ENCODE peak calls at places on chromosomes 12 and 14, in eight cellular contexts. One of them, this sample, is unnamed.

GRCh38 chr14:60561845-60562746 is 53.1 kb downstream of the SIX6 start:
- DNase-seq in mammary epithelial cell: peak; percentile 47
- DNase-seq in GM23248: peak; percentile 93
- DNase-seq in CD8-positive, alpha-beta memory T cell: no peak
- DNase-seq in testis: peak; percentile 67
- DNase-seq in Peyer's patch: no peak
- DNase-seq in small intestine: peak; percentile 28
- DNase-seq in kidney: no peak
- DNase-seq in this sample: peak; percentile 63

GRCh38 chr12:91274886-91275285 is 92.3 kb upstream of the DCN start:
- DNase-seq in mammary epithelial cell: no peak
- DNase-seq in GM23248: peak; percentile 20
- DNase-seq in CD8-positive, alpha-beta memory T cell: no peak
- DNase-seq in testis: peak; percentile 35
- DNase-seq in Peyer's patch: no peak
- DNase-seq in small intestine: no peak
- DNase-seq in kidney: no peak
- DNase-seq in this sample: peak; percentile 61

GRCh38 chr12:54197037-54197909 is 8.5 kb upstream of the SMUG1 start:
- DNase-seq in mammary epithelial cell: peak; percentile 31
- DNase-seq in GM23248: peak; percentile 70
- DNase-seq in CD8-positive, alpha-beta memory T cell: no peak
- DNase-seq in testis: no peak
- DNase-seq in Peyer's patch: peak; percentile 61
- DNase-seq in small intestine: no peak
- DNase-seq in kidney: no peak
- DNase-seq in this sample: peak; percentile 25

GRCh38 chr14:101833045-101833444 is 71.5 kb downstream of the PPP2R5C start:
- DNase-seq in mammary epithelial cell: no peak
- DNase-seq in GM23248: no peak
- DNase-seq in CD8-positive, alpha-beta memory T cell: no peak
- DNase-seq in testis: peak; percentile 63
- DNase-seq in Peyer's patch: no peak
- DNase-seq in small intestine: no peak
- DNase-seq in kidney: no peak
- DNase-seq in this sample: no peak

GRCh38 chr14:101808020-101808641 is 46.6 kb downstream of the PPP2R5C start:
- DNase-seq in mammary epithelial cell: no peak
- DNase-seq in GM23248: peak; percentile 16
- DNase-seq in CD8-positive, alpha-beta memory T cell: no peak
- DNase-seq in testis: peak; percentile 52
- DNase-seq in Peyer's patch: no peak
- DNase-seq in small intestine: no peak
- DNase-seq in kidney: no peak
- DNase-seq in this sample: no peak

GRCh38 chr12:100752841-100753240 is 41.7 kb upstream of the ANO4 start:
- DNase-seq in mammary epithelial cell: peak; percentile 65
- DNase-seq in GM23248: no peak
- DNase-seq in CD8-positive, alpha-beta memory T cell: no peak
- DNase-seq in testis: no peak
- DNase-seq in Peyer's patch: no peak
- DNase-seq in small intestine: no peak
- DNase-seq in kidney: no peak
- DNase-seq in this sample: no peak

GRCh38 chr12:645563-646071 is 17.6 kb downstream of the NINJ2 start:
- DNase-seq in mammary epithelial cell: peak; percentile 17
- DNase-seq in GM23248: peak; percentile 88
- DNase-seq in CD8-positive, alpha-beta memory T cell: no peak
- DNase-seq in testis: peak; percentile 93
- DNase-seq in Peyer's patch: no peak
- DNase-seq in small intestine: peak; percentile 38
- DNase-seq in kidney: no peak
- DNase-seq in this sample: peak; percentile 77

GRCh38 chr14:104292084-104292970 is 153.9 kb downstream of the KIF26A start:
- DNase-seq in mammary epithelial cell: no peak
- DNase-seq in GM23248: no peak
- DNase-seq in CD8-positive, alpha-beta memory T cell: no peak
- DNase-seq in testis: no peak
- DNase-seq in Peyer's patch: no peak
- DNase-seq in small intestine: no peak
- DNase-seq in kidney: peak; percentile 39
- DNase-seq in this sample: no peak

GRCh38 chr12:22738945-22739344 is 114.0 kb downstream of the ETNK1 start:
- DNase-seq in mammary epithelial cell: peak; percentile 72
- DNase-seq in GM23248: no peak
- DNase-seq in CD8-positive, alpha-beta memory T cell: no peak
- DNase-seq in testis: no peak
- DNase-seq in Peyer's patch: no peak
- DNase-seq in small intestine: no peak
- DNase-seq in kidney: no peak
- DNase-seq in this sample: peak; percentile 22

GRCh38 chr12:121668750-121669524 is 517 bp downstream of the MORN3 start:
- DNase-seq in mammary epithelial cell: no peak
- DNase-seq in GM23248: peak; percentile 53
- DNase-seq in CD8-positive, alpha-beta memory T cell: peak; percentile 24
- DNase-seq in testis: peak; percentile 64
- DNase-seq in Peyer's patch: peak; percentile 64
- DNase-seq in small intestine: no peak
- DNase-seq in kidney: no peak
- DNase-seq in this sample: peak; percentile 54

GRCh38 chr12:32517966-32518365 is 118.6 kb downstream of the FGD4 start:
- DNase-seq in mammary epithelial cell: no peak
- DNase-seq in GM23248: no peak
- DNase-seq in CD8-positive, alpha-beta memory T cell: no peak
- DNase-seq in testis: no peak
- DNase-seq in Peyer's patch: no peak
- DNase-seq in small intestine: no peak
- DNase-seq in kidney: no peak
- DNase-seq in this sample: no peak

GRCh38 chr12:92827836-92828431 is 101.2 kb downstream of the EEA1 start:
- DNase-seq in mammary epithelial cell: peak; percentile 30
- DNase-seq in GM23248: peak; percentile 70
- DNase-seq in CD8-positive, alpha-beta memory T cell: no peak
- DNase-seq in testis: no peak
- DNase-seq in Peyer's patch: no peak
- DNase-seq in small intestine: peak; percentile 53
- DNase-seq in kidney: no peak
- DNase-seq in this sample: peak; percentile 67

GRCh38 chr12:55933158-55933798 is 2.3 kb downstream of the DGKA start:
- DNase-seq in mammary epithelial cell: peak; percentile 97
- DNase-seq in GM23248: peak; percentile 57
- DNase-seq in CD8-positive, alpha-beta memory T cell: no peak
- DNase-seq in testis: no peak
- DNase-seq in Peyer's patch: no peak
- DNase-seq in small intestine: peak; percentile 91
- DNase-seq in kidney: peak; percentile 64
- DNase-seq in this sample: peak; percentile 22

GRCh38 chr12:47730341-47730744 is 5.1 kb upstream of the ENDOU start:
- DNase-seq in mammary epithelial cell: peak; percentile 54
- DNase-seq in GM23248: peak; percentile 79
- DNase-seq in CD8-positive, alpha-beta memory T cell: no peak
- DNase-seq in testis: no peak
- DNase-seq in Peyer's patch: no peak
- DNase-seq in small intestine: no peak
- DNase-seq in kidney: no peak
- DNase-seq in this sample: no peak

GRCh38 chr12:6211421-6211869 is 11.2 kb downstream of the CD9 start:
- DNase-seq in mammary epithelial cell: no peak
- DNase-seq in GM23248: peak; percentile 89
- DNase-seq in CD8-positive, alpha-beta memory T cell: no peak
- DNase-seq in testis: no peak
- DNase-seq in Peyer's patch: no peak
- DNase-seq in small intestine: no peak
- DNase-seq in kidney: no peak
- DNase-seq in this sample: peak; percentile 89

GRCh38 chr14:100658514-100658886 is 68.2 kb upstream of the DLK1 start:
- DNase-seq in mammary epithelial cell: no peak
- DNase-seq in GM23248: no peak
- DNase-seq in CD8-positive, alpha-beta memory T cell: no peak
- DNase-seq in testis: no peak
- DNase-seq in Peyer's patch: no peak
- DNase-seq in small intestine: no peak
- DNase-seq in kidney: no peak
- DNase-seq in this sample: no peak

GRCh38 chr12:62730649-62731377 is 204.1 kb downstream of the PPM1H start:
- DNase-seq in mammary epithelial cell: peak; percentile 55
- DNase-seq in GM23248: peak; percentile 89
- DNase-seq in CD8-positive, alpha-beta memory T cell: no peak
- DNase-seq in testis: no peak
- DNase-seq in Peyer's patch: no peak
- DNase-seq in small intestine: no peak
- DNase-seq in kidney: no peak
- DNase-seq in this sample: peak; percentile 59

GRCh38 chr12:54251667-54252284 is 28.1 kb downstream of the CBX5 start:
- DNase-seq in mammary epithelial cell: no peak
- DNase-seq in GM23248: peak; percentile 79
- DNase-seq in CD8-positive, alpha-beta memory T cell: no peak
- DNase-seq in testis: no peak
- DNase-seq in Peyer's patch: no peak
- DNase-seq in small intestine: peak; percentile 39
- DNase-seq in kidney: no peak
- DNase-seq in this sample: peak; percentile 71

GRCh38 chr14:33525626-33526025 is 425.2 kb downstream of the EGLN3 start:
- DNase-seq in mammary epithelial cell: no peak
- DNase-seq in GM23248: no peak
- DNase-seq in CD8-positive, alpha-beta memory T cell: no peak
- DNase-seq in testis: no peak
- DNase-seq in Peyer's patch: no peak
- DNase-seq in small intestine: no peak
- DNase-seq in kidney: no peak
- DNase-seq in this sample: peak; percentile 17

GRCh38 chr12:91687052-91688017 is 458.3 kb downstream of the BTG1 start:
- DNase-seq in mammary epithelial cell: peak; percentile 75
- DNase-seq in GM23248: peak; percentile 13
- DNase-seq in CD8-positive, alpha-beta memory T cell: no peak
- DNase-seq in testis: no peak
- DNase-seq in Peyer's patch: no peak
- DNase-seq in small intestine: no peak
- DNase-seq in kidney: no peak
- DNase-seq in this sample: no peak

DNA sequence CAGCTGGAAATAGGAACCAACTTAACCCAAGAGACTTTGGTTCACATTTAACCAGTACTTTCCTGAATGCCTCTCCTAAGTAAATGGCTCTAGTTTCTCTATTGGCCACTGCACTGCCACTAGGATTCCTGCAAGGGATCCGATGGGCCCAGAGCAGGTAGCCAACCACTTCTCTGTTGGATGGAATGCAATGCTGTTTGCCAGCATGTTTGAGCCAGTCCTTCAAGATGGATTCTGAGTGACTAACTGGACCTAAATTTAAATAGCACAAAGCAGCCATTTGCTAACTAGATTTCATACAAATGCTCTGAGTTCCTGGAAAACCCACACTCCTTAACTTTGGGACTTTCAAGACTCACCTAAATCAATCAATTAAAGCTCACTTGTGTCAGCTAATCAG is 9.5 kb upstream of the CLEC2D start:
- DNase-seq in mammary epithelial cell: no peak
- DNase-seq in GM23248: no peak
- DNase-seq in CD8-positive, alpha-beta memory T cell: no peak
- DNase-seq in testis: no peak
- DNase-seq in Peyer's patch: no peak
- DNase-seq in small intestine: no peak
- DNase-seq in kidney: no peak
- DNase-seq in this sample: no peak
- H3K36me3 ChIP-seq in mammary epithelial cell: no peaks in the 10 kb centered on the region
- H3K36me3 ChIP-seq in GM23248: peaks cover 31% of the 10 kb centered on the region
- H3K36me3 ChIP-seq in CD8-positive, alpha-beta memory T cell: peaks cover 85% of the 10 kb centered on the region
- H3K36me3 ChIP-seq in testis: no peaks in the 10 kb centered on the region
- H3K36me3 ChIP-seq in Peyer's patch: peaks cover 34% of the 10 kb centered on the region
- H3K36me3 ChIP-seq in small intestine: no peaks in the 10 kb centered on the region
- H3K36me3 ChIP-seq in kidney: peaks cover 8% of the 10 kb centered on the region
- H3K36me3 ChIP-seq in this sample: peaks cover 12% of the 10 kb centered on the region

GRCh38 chr14:96881713-96882112 is 84.5 kb downstream of the VRK1 start:
- DNase-seq in mammary epithelial cell: no peak
- DNase-seq in GM23248: peak; percentile 4
- DNase-seq in CD8-positive, alpha-beta memory T cell: no peak
- DNase-seq in testis: no peak
- DNase-seq in Peyer's patch: no peak
- DNase-seq in small intestine: no peak
- DNase-seq in kidney: no peak
- DNase-seq in this sample: no peak
- H3K36me3 ChIP-seq in mammary epithelial cell: peaks cover 5% of the 10 kb centered on the region
- H3K36me3 ChIP-seq in GM23248: no peaks in the 10 kb centered on the region
- H3K36me3 ChIP-seq in CD8-positive, alpha-beta memory T cell: peaks cover 3% of the 10 kb centered on the region
- H3K36me3 ChIP-seq in testis: no peaks in the 10 kb centered on the region
- H3K36me3 ChIP-seq in Peyer's patch: no peaks in the 10 kb centered on the region
- H3K36me3 ChIP-seq in small intestine: no peaks in the 10 kb centered on the region
- H3K36me3 ChIP-seq in kidney: no peaks in the 10 kb centered on the region
- H3K36me3 ChIP-seq in this sample: no peaks in the 10 kb centered on the region

DNA sequence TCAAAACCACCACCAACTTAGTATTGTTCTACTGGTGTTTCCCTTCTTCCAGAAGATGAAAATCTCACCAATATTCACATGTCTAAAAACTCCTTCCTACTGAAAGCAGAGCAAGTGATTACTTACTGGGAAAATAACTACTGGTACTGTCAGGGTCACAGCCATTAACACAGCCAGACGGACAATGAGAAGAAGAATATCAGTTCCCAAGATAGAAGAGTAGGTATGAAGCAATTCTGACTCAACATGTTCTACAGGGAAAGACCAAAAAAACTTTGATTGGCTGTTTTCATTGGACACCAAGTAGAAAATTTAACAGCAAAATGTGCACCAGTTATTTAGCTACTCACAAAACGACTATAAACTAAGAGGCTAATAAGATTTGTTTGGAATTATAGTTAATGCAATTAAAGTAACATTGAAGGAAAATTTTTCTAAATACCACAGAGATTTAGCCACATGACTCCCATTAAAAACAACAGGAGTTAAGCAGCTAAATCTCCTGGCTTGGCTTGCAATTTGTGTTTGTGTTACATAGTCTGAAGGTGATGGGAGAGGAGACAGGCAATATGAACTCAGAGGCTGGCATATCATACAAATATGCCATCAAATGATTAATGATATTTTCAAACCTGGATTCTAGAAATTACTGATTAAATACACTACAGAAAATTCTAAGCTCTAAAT is 9.5 kb downstream of the SLC38A2 start:
- DNase-seq in mammary epithelial cell: no peak
- DNase-seq in GM23248: peak; percentile 78
- DNase-seq in CD8-positive, alpha-beta memory T cell: no peak
- DNase-seq in testis: no peak
- DNase-seq in Peyer's patch: no peak
- DNase-seq in small intestine: no peak
- DNase-seq in kidney: no peak
- DNase-seq in this sample: peak; percentile 59
- H3K36me3 ChIP-seq in mammary epithelial cell: peaks cover 92% of the 10 kb centered on the region
- H3K36me3 ChIP-seq in GM23248: peaks cover 97% of the 10 kb centered on the region
- H3K36me3 ChIP-seq in CD8-positive, alpha-beta memory T cell: peaks cover 81% of the 10 kb centered on the region
- H3K36me3 ChIP-seq in testis: no peaks in the 10 kb centered on the region
- H3K36me3 ChIP-seq in Peyer's patch: peaks cover 96% of the 10 kb centered on the region
- H3K36me3 ChIP-seq in small intestine: peaks cover 38% of the 10 kb centered on the region
- H3K36me3 ChIP-seq in kidney: peaks cover 88% of the 10 kb centered on the region
- H3K36me3 ChIP-seq in this sample: peaks cover 4% of the 10 kb centered on the region

DNA sequence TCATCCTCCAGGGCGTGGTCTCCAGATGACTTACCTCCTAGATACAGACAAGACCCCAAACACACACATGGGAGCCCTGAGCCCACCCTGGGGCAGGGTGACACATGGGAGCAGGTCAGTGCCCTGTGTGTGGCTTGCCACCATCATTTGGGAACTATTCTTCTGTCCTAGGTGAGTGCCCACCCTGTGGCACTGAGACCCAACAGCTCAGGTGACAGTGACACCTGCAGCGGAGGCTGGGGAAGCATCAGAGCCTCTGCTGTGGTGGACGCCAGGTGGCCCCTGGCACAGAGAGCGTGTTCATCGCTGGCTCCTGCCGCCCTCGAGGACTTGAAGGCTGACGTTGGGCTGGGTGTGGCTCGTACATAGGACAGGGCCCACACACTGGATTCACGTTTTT is 23.0 kb downstream of the SFSWAP start:
- DNase-seq in mammary epithelial cell: no peak
- DNase-seq in GM23248: no peak
- DNase-seq in CD8-positive, alpha-beta memory T cell: no peak
- DNase-seq in testis: no peak
- DNase-seq in Peyer's patch: no peak
- DNase-seq in small intestine: no peak
- DNase-seq in kidney: no peak
- DNase-seq in this sample: no peak
- H3K36me3 ChIP-seq in mammary epithelial cell: peaks cover 22% of the 10 kb centered on the region
- H3K36me3 ChIP-seq in GM23248: peaks cover 21% of the 10 kb centered on the region
- H3K36me3 ChIP-seq in CD8-positive, alpha-beta memory T cell: peaks cover 52% of the 10 kb centered on the region
- H3K36me3 ChIP-seq in testis: no peaks in the 10 kb centered on the region
- H3K36me3 ChIP-seq in Peyer's patch: peaks cover 81% of the 10 kb centered on the region
- H3K36me3 ChIP-seq in small intestine: peaks cover 28% of the 10 kb centered on the region
- H3K36me3 ChIP-seq in kidney: peaks cover 48% of the 10 kb centered on the region
- H3K36me3 ChIP-seq in this sample: peaks cover 63% of the 10 kb centered on the region

This sample was measured in mesenchymal stem cell.